ENCODE peak calls at places on chromosomes 3 and 15, in seven cellular contexts. S, O, R, H, T, W and L are unnamed samples.

GRCh38 chr3:58329150-58329921 is 3.4 kb upstream of the PXK start:
- DNase-seq in O (no peak), H (no peak), R (no peak), S (no peak), T (no peak), W (no peak), L (no peak)

GRCh38 chr3:179828738-179829137 is 175.9 kb downstream of the USP13 start:
- DNase-seq in S (no peak), W (no peak), H (no peak), T (no peak), O (no peak), R (no peak), L (no peak)

GRCh38 chr15:78537266-78537665 is 3.0 kb upstream of the PSMA4 start:
- DNase-seq in R (no peak), H (no peak), W (no peak), S (no peak), T (no peak), O (no peak), L (no peak)

GRCh38 chr15:88707766-88708165 is 69.0 kb downstream of the ISG20 start:
- DNase-seq in H (peak), O (no peak), T (no peak), W (no peak), R (no peak), S (no peak), L (peak)

GRCh38 chr3:17753271-17753992 is 11.0 kb upstream of the TBC1D5 start:
- DNase-seq in S (no peak), H (peak), W (no peak), T (no peak), O (no peak), R (no peak), L (no peak)

GRCh38 chr3:42906905-42907183 is 902 bp downstream of the ZNF662 start:
- DNase-seq in H (no peak), R (no peak), S (no peak), W (no peak), O (no peak), T (no peak), L (no peak)

GRCh38 chr15:89690276-89691218 is at the start of the genes PEX11A and WDR93:
- DNase-seq in O (peak), H (peak), T (peak), W (peak), S (peak), R (peak), L (no peak)

GRCh38 chr15:76206325-76206976 is 104.8 kb downstream of the ETFA start:
- DNase-seq in H (peak), R (no peak), T (peak), W (no peak), S (peak), O (peak), L (no peak)

GRCh38 chr3:174644287-174644686 is 214.8 kb upstream of the NAALADL2 start:
- DNase-seq in S (no peak), O (no peak), R (no peak), T (no peak), W (no peak), H (no peak), L (no peak)

GRCh38 chr15:77840962-77841361 is 208.2 kb upstream of the LINGO1 start:
- DNase-seq in S (no peak), R (no peak), O (peak), H (peak), W (no peak), T (no peak), L (peak)

GRCh38 chr15:61480295-61480694 is 251.2 kb upstream of the RORA start:
- DNase-seq in R (no peak), T (no peak), O (no peak), W (no peak), S (no peak), H (no peak), L (no peak)

GRCh38 chr3:83513677-83514076 is 1445.1 kb upstream of the CADM2 start:
- DNase-seq in O (no peak), H (no peak), R (no peak), T (no peak), W (no peak), S (no peak), L (no peak)

GRCh38 chr3:102161362-102162006 is 273.3 kb upstream of the ZPLD1 start:
- DNase-seq in W (no peak), R (no peak), O (no peak), T (no peak), H (peak), S (no peak), L (no peak)

GRCh38 chr3:53496984-53497383 is 2.6 kb downstream of the CACNA1D start:
- DNase-seq in S (no peak), H (no peak), W (no peak), O (no peak), T (no peak), R (no peak), L (no peak)

GRCh38 chr3:22007376-22007775 is 256.4 kb upstream of the ZNF385D start:
- DNase-seq in O (peak), T (no peak), W (no peak), R (no peak), H (peak), S (no peak), L (no peak)

GRCh38 chr3:111971533-111971932 is 7.3 kb upstream of the ABHD10 start:
- DNase-seq in H (no peak), O (no peak), R (no peak), S (no peak), T (no peak), W (peak), L (no peak)

GRCh38 chr15:60616147-60616546 is 137.2 kb upstream of the ICE2 start:
- DNase-seq in S (no peak), O (no peak), T (no peak), H (no peak), W (no peak), R (no peak), L (no peak)

GRCh38 chr15:90106522-90107117 is 4.4 kb upstream of the IDH2 start:
- DNase-seq in S (no peak), O (no peak), H (peak), R (no peak), T (peak), W (peak), L (peak)

GRCh38 chr3:139928708-139929505 is 6.1 kb upstream of the CLSTN2 start:
- DNase-seq in R (no peak), W (no peak), O (no peak), S (no peak), T (no peak), H (no peak), L (no peak)

GRCh38 chr15:59222106-59222505 is 15.5 kb downstream of the LDHAL6B start:
- DNase-seq in T (no peak), R (no peak), W (no peak), H (peak), S (no peak), O (peak), L (peak)

GRCh38 chr3:196246612-196247308 is 30.4 kb downstream of the SLC51A start:
- DNase-seq in R (no peak), H (peak), W (no peak), O (peak), T (no peak), S (no peak), L (peak)

GRCh38 chr3:121436641-121437040 is 109.1 kb downstream of the POLQ start:
- DNase-seq in S (no peak), O (peak), R (no peak), H (no peak), W (no peak), T (no peak), L (no peak)

GRCh38 chr3:122681294-122682015 is 816 bp downstream of the PARP14 start:
- DNase-seq in R (no peak), O (peak), T (no peak), S (no peak), W (no peak), H (peak), L (no peak)

GRCh38 chr3:105647047-105647446 is 221.8 kb downstream of the CBLB start:
- DNase-seq in O (peak), T (no peak), S (peak), W (no peak), H (peak), R (no peak), L (peak)

GRCh38 chr3:121661376-121661775 is 673 bp upstream of the HCLS1 start:
- DNase-seq in S (no peak), R (no peak), T (no peak), O (no peak), W (no peak), H (no peak), L (no peak)

GRCh38 chr3:190699784-190700183 is 162.7 kb downstream of the GMNC start:
- DNase-seq in H (no peak), O (no peak), S (no peak), R (no peak), W (no peak), T (no peak), L (no peak)

GRCh38 chr3:190696777-190697501 is 165.6 kb downstream of the GMNC start:
- DNase-seq in O (peak), W (no peak), S (no peak), T (no peak), H (peak), R (peak), L (peak)

GRCh38 chr3:190697502-190697830 is 165.0 kb downstream of the GMNC start:
- DNase-seq in W (no peak), T (no peak), R (no peak), S (no peak), H (no peak), O (no peak), L (no peak)

GRCh38 chr3:190697901-190698300 is 164.6 kb downstream of the GMNC start:
- DNase-seq in T (no peak), W (no peak), R (no peak), S (peak), O (peak), H (peak), L (peak)

GRCh38 chr3:190701096-190701532 is 161.4 kb downstream of the GMNC start:
- DNase-seq in R (peak), T (no peak), W (peak), S (peak), H (peak), O (peak), L (peak)
- TF ChIP-seq CTCF in R (no peak), T (peak), W (peak), S (peak), H (peak), O (peak), L (peak)

GRCh38 chr3:77348244-77348855 is 308.5 kb downstream of the ROBO2 start:
- DNase-seq in O (peak), H (peak), T (no peak), W (peak), S (peak), R (peak), L (peak)
- TF ChIP-seq CTCF in O (peak), H (no peak), T (no peak), W (peak), S (peak), R (peak), L (peak)

GRCh38 chr15:31101262-31102048 is at the start of gene TRPM1:
- DNase-seq in O (no peak), W (no peak), R (no peak), T (no peak), H (no peak), S (no peak), L (no peak)

GRCh38 chr15:31098491-31098917 is 3.0 kb downstream of the TRPM1 start:
- DNase-seq in R (no peak), H (no peak), S (no peak), T (no peak), W (no peak), O (no peak), L (no peak)

GRCh38 chr15:31096563-31096962 is 5.0 kb downstream of the TRPM1 start:
- DNase-seq in O (no peak), T (no peak), H (no peak), W (no peak), R (no peak), S (no peak), L (no peak)

GRCh38 chr15:31100738-31101137 is 787 bp downstream of the TRPM1 start:
- DNase-seq in S (no peak), H (no peak), O (no peak), W (no peak), T (no peak), R (no peak), L (no peak)

DNA sequence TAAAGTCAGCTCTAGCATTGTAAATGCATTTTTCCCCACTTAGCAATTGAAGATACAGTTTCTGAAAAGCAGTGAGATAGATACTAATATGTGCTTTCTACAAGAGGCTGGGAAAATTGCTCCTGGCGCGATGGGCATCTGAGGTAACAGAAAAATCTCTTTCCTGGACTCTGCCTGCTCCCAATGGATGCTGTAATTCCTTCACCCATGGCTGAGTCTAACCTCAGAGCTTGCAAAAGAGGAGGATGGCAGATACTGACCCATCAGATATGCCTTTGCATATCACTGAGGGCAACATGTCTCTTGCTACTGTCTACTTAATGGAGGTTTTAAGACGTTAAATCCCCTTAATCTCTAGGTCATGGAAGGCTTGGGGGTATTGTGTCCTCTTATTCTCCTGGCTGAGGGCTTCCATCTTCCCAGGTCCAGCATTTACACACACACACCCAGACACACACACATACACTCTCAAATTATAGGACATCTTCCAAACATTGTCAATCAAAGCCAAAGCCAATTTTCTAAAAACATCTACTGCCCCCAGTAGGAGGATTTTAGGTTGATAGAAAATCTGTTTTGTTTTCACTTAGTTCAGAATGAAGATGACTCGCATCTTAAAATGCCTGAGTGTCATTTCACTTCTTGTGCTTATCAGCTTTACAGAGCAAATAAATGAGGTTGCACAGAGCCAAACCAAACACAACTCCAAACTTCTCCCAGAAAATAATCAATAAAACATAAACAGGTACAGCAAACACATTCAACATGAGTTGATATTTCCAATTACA is 2.4 kb downstream of the TRPM1 start:
- DNase-seq in T (no peak), H (no peak), O (no peak), W (no peak), R (no peak), S (no peak), L (peak)
- TF ChIP-seq CTCF in T (no peak), H (no peak), O (no peak), W (no peak), R (no peak), S (no peak), L (peak)

DNA sequence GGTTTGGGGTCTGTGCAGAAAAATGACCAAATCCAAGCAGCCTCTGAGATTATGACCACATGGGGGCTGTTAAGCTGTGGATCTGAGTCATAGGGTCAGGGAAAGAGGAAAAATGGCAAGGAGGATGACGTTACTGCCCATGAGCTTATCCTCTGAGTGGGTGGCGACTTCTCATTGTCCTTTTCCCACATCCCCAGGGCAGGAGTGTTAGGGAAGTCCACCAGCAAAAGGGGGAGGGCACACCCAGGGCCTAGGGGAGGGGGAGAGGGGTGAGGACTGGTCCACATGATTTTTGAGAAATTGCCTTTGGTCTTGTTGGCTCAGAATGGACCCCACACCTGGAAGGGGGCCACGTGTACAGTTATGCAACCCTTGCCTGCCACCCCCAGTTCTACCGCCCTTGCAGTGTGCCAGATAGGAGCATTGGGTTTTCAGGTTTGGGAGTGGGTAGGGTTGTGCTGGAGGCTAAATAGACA is 2.6 kb downstream of the CD276 start:
- DNase-seq in H (peak), W (no peak), O (peak), S (peak), T (no peak), R (no peak), L (peak)
- TF ChIP-seq CTCF in H (no peak), W (no peak), O (no peak), S (no peak), T (no peak), R (no peak), L (peak)

GRCh38 chr3:50551293-50552057 is 16.1 kb downstream of the C3orf18 start:
- DNase-seq in W (no peak), H (no peak), S (no peak), O (no peak), T (no peak), R (no peak), L (no peak)
- TF ChIP-seq CTCF in W (no peak), H (no peak), S (no peak), O (no peak), T (no peak), R (no peak), L (peak)